ENCODE peak calls at places on chromosomes 3 and 15, in six cellular contexts. N, X, Q, D, P and A are unnamed samples. For H3K36me3 and H3K9me3, the result is how much of the 10 kb centered on the place peaks cover.

GRCh38 chr15:43958894-43959330 is 132.1 kb downstream of the WDR76 start:
- DNase-seq in N (no peak), X (no peak), Q (no peak), D (no peak), P (no peak), A (no peak)

GRCh38 chr3:59310736-59311135 is 260.9 kb upstream of the CFAP20DC start:
- DNase-seq in N (no peak), X (no peak), Q (no peak), D (no peak), P (no peak), A (no peak)

GRCh38 chr3:47892284-47892683 is 89.3 kb downstream of the DHX30 start:
- DNase-seq in N (no peak), X (no peak), Q (no peak), D (no peak), P (no peak), A (no peak)

GRCh38 chr15:76328962-76329361 is 7.6 kb upstream of the ISL2 start:
- DNase-seq in N (no peak), X (no peak), Q (no peak), D (no peak), P (no peak), A (no peak)

GRCh38 chr15:85381850-85382751 is 1.7 kb downstream of the AKAP13 start:
- DNase-seq in N (no peak), X (peak), Q (no peak), D (no peak), P (no peak), A (no peak)

GRCh38 chr15:93060336-93061248 is 28.4 kb downstream of the RGMA start:
- DNase-seq in N (no peak), X (no peak), Q (no peak), D (no peak), P (no peak), A (no peak)

GRCh38 chr3:87246662-87247061 is 19.6 kb downstream of the CHMP2B start:
- DNase-seq in N (no peak), X (no peak), Q (no peak), D (no peak), P (no peak), A (no peak)

GRCh38 chr3:36305929-36306520 is 74.3 kb upstream of the STAC start:
- DNase-seq in N (no peak), X (no peak), Q (no peak), D (no peak), P (no peak), A (no peak)

GRCh38 chr3:171186817-171187216 is 160.3 kb upstream of the SLC2A2 start:
- DNase-seq in N (no peak), X (no peak), Q (no peak), D (no peak), P (no peak), A (peak)

GRCh38 chr15:26736502-26737248 is 36.2 kb downstream of the GABRB3 start:
- DNase-seq in N (no peak), X (no peak), Q (no peak), D (no peak), P (no peak), A (no peak)

GRCh38 chr3:10288575-10288960 is 4.2 kb downstream of the GHRL start:
- DNase-seq in N (no peak), X (no peak), Q (no peak), D (no peak), P (no peak), A (no peak)

GRCh38 chr15:47460775-47461174 is 256.5 kb upstream of the SEMA6D start:
- DNase-seq in N (no peak), X (no peak), Q (no peak), D (no peak), P (no peak), A (no peak)

GRCh38 chr3:31106912-31107311 is 212.5 kb upstream of the GADL1 start:
- DNase-seq in N (no peak), X (no peak), Q (no peak), D (no peak), P (no peak), A (no peak)

GRCh38 chr3:63791974-63792373 is 27.1 kb upstream of the C3orf49 start:
- DNase-seq in N (no peak), X (peak), Q (no peak), D (no peak), P (no peak), A (no peak)

GRCh38 chr3:122754867-122755835 is 38.5 kb downstream of the HSPBAP1 start:
- DNase-seq in N (peak), X (peak), Q (no peak), D (peak), P (no peak), A (peak)

GRCh38 chr15:74222705-74223104 is 13.4 kb upstream of the CCDC33 start:
- DNase-seq in N (no peak), X (no peak), Q (no peak), D (no peak), P (no peak), A (peak)

GRCh38 chr3:183825380-183826161 is at the start of gene MAP6D1:
- DNase-seq in N (peak), X (peak), Q (no peak), D (no peak), P (no peak), A (peak)

GRCh38 chr15:99963976-99964375 is 230.7 kb upstream of the LYSMD4 start:
- DNase-seq in N (no peak), X (no peak), Q (no peak), D (no peak), P (peak), A (no peak)

GRCh38 chr15:62745621-62746180 is 296.8 kb upstream of the TPM1 start:
- DNase-seq in N (no peak), X (peak), Q (no peak), D (no peak), P (no peak), A (peak)

GRCh38 chr3:11565492-11565891 is 78.2 kb downstream of the VGLL4 start:
- DNase-seq in N (no peak), X (no peak), Q (peak), D (no peak), P (no peak), A (no peak)

GRCh38 chr3:178518660-178519396 is 17.4 kb upstream of the KCNMB2 start:
- DNase-seq in N (no peak), X (no peak), Q (no peak), D (no peak), P (no peak), A (no peak)

GRCh38 chr15:71508081-71508682 is 302.2 kb upstream of the NR2E3 start:
- DNase-seq in N (no peak), X (no peak), Q (no peak), D (no peak), P (no peak), A (no peak)

GRCh38 chr15:42385206-42385979 is 26.1 kb downstream of the CAPN3 start:
- DNase-seq in N (no peak), X (peak), Q (no peak), D (peak), P (no peak), A (peak)

GRCh38 chr3:184472723-184473419 is 88.7 kb upstream of the EPHB3 start:
- DNase-seq in N (no peak), X (no peak), Q (no peak), D (no peak), P (peak), A (no peak)

GRCh38 chr3:129483870-129484269 is 43.8 kb downstream of the IFT122 start:
- DNase-seq in N (no peak), X (no peak), Q (no peak), D (no peak), P (no peak), A (no peak)

GRCh38 chr3:129482721-129483120 is 42.7 kb downstream of the IFT122 start:
- DNase-seq in N (no peak), X (no peak), Q (no peak), D (no peak), P (no peak), A (peak)

GRCh38 chr3:129486057-129487035 is 42.1 kb upstream of the RHO start:
- DNase-seq in N (no peak), X (no peak), Q (no peak), D (no peak), P (no peak), A (no peak)

GRCh38 chr3:129485681-129486056 is 42.8 kb upstream of the RHO start:
- DNase-seq in N (no peak), X (no peak), Q (peak), D (no peak), P (peak), A (no peak)

GRCh38 chr3:129481783-129482332 is 41.8 kb downstream of the IFT122 start:
- DNase-seq in N (peak), X (no peak), Q (peak), D (no peak), P (peak), A (no peak)
- H3K36me3 ChIP-seq in N (under half), X (under half), Q (under half), D (under half), P (under half), A (under half)

DNA sequence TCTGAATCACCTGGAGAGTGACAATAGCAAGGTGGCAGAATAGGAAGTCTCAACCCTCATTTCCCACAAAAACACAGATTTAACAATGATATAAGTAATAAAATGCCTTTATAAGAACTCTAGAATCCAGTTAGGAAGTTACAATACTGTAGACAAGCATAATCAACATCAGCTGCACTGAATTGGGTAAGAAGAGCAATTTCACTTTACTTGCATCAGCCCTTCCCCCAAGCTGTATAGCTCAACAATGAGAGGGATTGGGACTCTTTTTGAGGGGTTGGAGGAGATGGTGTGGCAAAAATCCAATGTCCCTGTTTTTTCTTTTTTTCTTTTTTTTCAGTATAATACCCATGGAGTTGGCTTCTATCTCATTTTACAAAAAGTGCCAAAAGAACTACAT is 63.1 kb downstream of the SERP1 start:
- DNase-seq in N (no peak), X (no peak), Q (no peak), D (no peak), P (no peak), A (no peak)
- H3K9me3 ChIP-seq in N (under half), X (under half), Q (under half), D (under half), P (under half), A (under half)

GRCh38 chr3:111947179-111947727 is 31.6 kb upstream of the ABHD10 start:
- DNase-seq in N (no peak), X (no peak), Q (no peak), D (no peak), P (no peak), A (no peak)
- H3K36me3 ChIP-seq in N (under half), X (under half), Q (under half), D (under half), P (half or more), A (under half)

GRCh38 chr15:25183581-25184330 is 229.0 kb downstream of the SNRPN start:
- DNase-seq in N (no peak), X (no peak), Q (peak), D (no peak), P (peak), A (no peak)

GRCh38 chr15:25184356-25185155 is 229.8 kb downstream of the SNRPN start:
- DNase-seq in N (no peak), X (no peak), Q (no peak), D (no peak), P (no peak), A (no peak)

GRCh38 chr15:25185791-25186190 is 231.0 kb downstream of the SNRPN start:
- DNase-seq in N (no peak), X (no peak), Q (peak), D (no peak), P (peak), A (no peak)

GRCh38 chr15:25186411-25186810 is 231.6 kb downstream of the SNRPN start:
- DNase-seq in N (no peak), X (no peak), Q (no peak), D (no peak), P (peak), A (no peak)

GRCh38 chr15:25185156-25185710 is 230.4 kb downstream of the SNRPN start:
- DNase-seq in N (no peak), X (no peak), Q (no peak), D (no peak), P (peak), A (no peak)
- H3K9me3 ChIP-seq in N (under half), X (under half), Q (under half), D (half or more), P (under half), A (under half)

GRCh38 chr3:167808910-167809309 is 73.4 kb downstream of the SERPINI1 start:
- DNase-seq in N (no peak), X (no peak), Q (no peak), D (no peak), P (no peak), A (no peak)

GRCh38 chr3:167813169-167814123 is 77.9 kb downstream of the SERPINI1 start:
- DNase-seq in N (no peak), X (no peak), Q (no peak), D (peak), P (no peak), A (peak)

GRCh38 chr3:167814441-167814951 is 79.0 kb downstream of the SERPINI1 start:
- DNase-seq in N (no peak), X (peak), Q (no peak), D (peak), P (no peak), A (no peak)

GRCh38 chr3:167810236-167810635 is 74.7 kb downstream of the SERPINI1 start:
- DNase-seq in N (no peak), X (no peak), Q (no peak), D (no peak), P (no peak), A (no peak)

GRCh38 chr3:167811071-167811470 is 75.5 kb downstream of the SERPINI1 start:
- DNase-seq in N (no peak), X (no peak), Q (no peak), D (no peak), P (no peak), A (no peak)
- H3K36me3 ChIP-seq in N (under half), X (under half), Q (under half), D (under half), P (under half), A (under half)

GRCh38 chr3:29937185-29937584 is 656.3 kb downstream of the RBMS3 start:
- DNase-seq in N (no peak), X (no peak), Q (no peak), D (no peak), P (no peak), A (no peak)

GRCh38 chr3:29936766-29937165 is 655.9 kb downstream of the RBMS3 start:
- DNase-seq in N (no peak), X (no peak), Q (no peak), D (no peak), P (no peak), A (no peak)

GRCh38 chr3:29940759-29941319 is 660.0 kb downstream of the RBMS3 start:
- DNase-seq in N (no peak), X (no peak), Q (no peak), D (no peak), P (no peak), A (no peak)

DNA sequence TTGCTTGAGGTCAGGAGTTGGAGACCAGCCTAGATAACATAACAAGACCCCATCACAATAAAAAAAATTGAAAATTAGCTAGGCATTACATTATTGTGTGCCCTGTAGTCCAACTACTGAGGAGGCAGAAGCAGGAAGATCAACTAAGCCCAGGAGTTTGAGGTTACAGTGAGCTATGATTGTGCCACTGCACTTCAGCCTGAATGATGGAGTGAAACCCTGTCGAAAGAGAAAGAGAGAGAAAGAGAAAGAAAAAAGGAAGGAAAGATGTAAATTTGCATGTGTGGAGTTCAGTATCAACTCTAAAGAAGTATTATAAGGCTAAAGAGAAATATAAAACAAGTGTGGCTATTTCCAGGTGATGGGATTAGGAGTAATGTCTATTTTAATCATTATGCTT is 661.4 kb downstream of the RBMS3 start:
- DNase-seq in N (no peak), X (no peak), Q (no peak), D (no peak), P (no peak), A (no peak)
- H3K9me3 ChIP-seq in N (under half), X (under half), Q (under half), D (under half), P (under half), A (under half)